ENCODE peak calls at places on chromosomes 7 and 10, in four cellular contexts. F, I, M and G are unnamed samples.
A peak's percentile ranks its signal among the peaks of the same experiment; 100 is the strongest.

GRCh38 chr7:157477550-157478212 is 140.9 kb downstream of the DNAJB6 start:
- DNase-seq in M (no peak), F (no peak), I (no peak), G (no peak)

GRCh38 chr10:232878-233277 is 97.6 kb downstream of the ZMYND11 start:
- DNase-seq in M (no peak), I (no peak), F (no peak), G (no peak)

GRCh38 chr10:100562806-100563293 is 27.1 kb downstream of the HIF1AN start:
- DNase-seq in I (no peak), F (peak; percentile 71), M (no peak), G (no peak)

GRCh38 chr7:108000875-108001758 is 1.8 kb downstream of the LAMB1 start:
- DNase-seq in M (no peak), I (peak; percentile 51), F (peak; percentile 77), G (no peak)

GRCh38 chr7:137245186-137245585 is 98.3 kb downstream of the PTN start:
- DNase-seq in I (no peak), F (no peak), M (no peak), G (no peak)

GRCh38 chr10:30755474-30755873 is 125.9 kb upstream of the LYZL2 start:
- DNase-seq in M (peak; percentile 87), I (no peak), F (no peak), G (no peak)

GRCh38 chr7:46990761-46991160 is 591.1 kb downstream of the TNS3 start:
- DNase-seq in M (no peak), I (no peak), F (no peak), G (no peak)

GRCh38 chr10:4498763-4499251 is 327.2 kb upstream of the AKR1E2 start:
- DNase-seq in M (peak; percentile 90), F (no peak), I (no peak), G (peak; percentile 88)

GRCh38 chr10:110461530-110461929 is 36.2 kb upstream of the DUSP5 start:
- DNase-seq in F (no peak), I (no peak), M (no peak), G (no peak)

GRCh38 chr7:126210707-126211106 is 1042.0 kb downstream of the GRM8 start:
- DNase-seq in M (no peak), I (no peak), F (no peak), G (no peak)

GRCh38 chr7:148925836-148926235 is 41.7 kb upstream of the EZH2 start:
- DNase-seq in I (no peak), M (no peak), F (no peak), G (no peak)

GRCh38 chr10:14554091-14554842 is 220.4 kb downstream of the FAM107B start:
- DNase-seq in M (no peak), I (no peak), F (no peak), G (no peak)

GRCh38 chr7:55517191-55517633 is 55.1 kb downstream of the VOPP1 start:
- DNase-seq in I (no peak), F (no peak), M (no peak), G (no peak)

GRCh38 chr10:47257396-47258120 is 42.4 kb upstream of the GDF10 start:
- DNase-seq in I (no peak), M (no peak), F (no peak), G (no peak)

DNA sequence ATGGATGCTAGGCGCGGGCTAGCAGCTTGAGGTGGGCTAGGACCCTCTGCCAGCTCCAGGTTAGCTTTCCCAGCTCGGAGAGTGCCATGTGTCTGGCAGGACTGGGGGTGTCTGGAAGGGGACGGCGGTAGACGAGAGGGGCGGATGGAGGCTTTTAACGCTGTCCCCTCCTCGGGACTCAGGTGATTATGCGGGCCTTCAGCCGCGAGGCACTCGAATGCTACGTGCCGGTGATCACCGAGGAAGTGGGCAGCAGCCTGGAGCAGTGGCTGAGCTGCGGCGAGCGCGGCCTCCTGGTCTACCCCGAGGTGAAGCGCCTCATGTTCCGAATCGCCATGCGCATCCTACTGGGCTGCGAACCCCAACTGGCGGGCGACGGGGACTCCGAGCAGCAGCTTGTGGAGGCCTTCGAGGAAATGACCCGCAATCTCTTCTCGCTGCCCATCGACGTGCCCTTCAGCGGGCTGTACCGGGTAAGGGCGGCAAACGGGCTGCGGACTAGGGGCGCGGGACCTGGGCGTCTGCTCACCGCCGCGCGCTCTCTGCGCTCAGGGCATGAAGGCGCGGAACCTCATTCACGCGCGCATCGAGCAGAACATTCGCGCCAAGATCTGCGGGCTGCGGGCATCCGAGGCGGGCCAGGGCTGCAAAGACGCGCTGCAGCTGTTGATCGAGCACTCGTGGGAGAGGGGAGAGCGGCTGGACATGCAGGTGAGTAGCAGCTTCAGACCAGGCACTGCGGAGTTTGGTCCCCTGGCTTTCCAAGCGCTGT is 1.1 kb downstream of the CYP26A1 start:
- DNase-seq in I (no peak), F (peak; percentile 66), M (no peak), G (no peak)
- H3K4me3 ChIP-seq in I (no peak overlapping the region), F (peak overlapping the region; percentile 66), M (no peak overlapping the region), G (no peak overlapping the region)

DNA sequence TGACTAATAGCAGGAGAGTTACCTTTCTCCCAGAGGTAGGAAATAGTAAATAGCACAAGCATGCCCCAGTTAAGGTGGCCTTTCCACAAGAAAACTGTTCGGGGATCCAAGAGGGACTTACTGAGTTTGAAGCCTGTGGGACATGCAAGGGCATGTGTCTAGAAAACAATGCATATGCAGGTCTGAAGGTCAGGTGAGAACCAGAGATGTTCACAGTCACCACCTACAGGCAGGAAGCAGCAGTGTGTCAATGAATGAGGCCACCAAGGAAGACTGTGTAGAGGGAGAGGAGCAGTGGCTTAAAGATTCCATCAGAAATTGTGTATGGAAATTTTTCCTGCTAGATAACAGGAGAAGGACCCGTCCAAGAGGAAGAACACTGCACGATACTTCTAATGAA is 66.0 kb downstream of the CALD1 start:
- DNase-seq in F (no peak), M (no peak), I (no peak), G (no peak)
- TF ChIP-seq CTCF in F (no peak), M (peak; percentile 31), I (peak; percentile 3), G (peak; percentile 4)

GRCh38 chr7:117014673-117015133 is 61.4 kb downstream of the ST7 start:
- DNase-seq in M (no peak), F (peak; percentile 11), I (peak; percentile 36), G (no peak)

GRCh38 chr7:117012284-117013174 is 59.2 kb downstream of the ST7 start:
- DNase-seq in F (peak; percentile 42), I (no peak), M (no peak), G (no peak)

GRCh38 chr7:117011419-117012260 is 58.3 kb downstream of the ST7 start:
- DNase-seq in M (no peak), F (no peak), I (no peak), G (no peak)

GRCh38 chr7:117015258-117016184 is 62.2 kb downstream of the ST7 start:
- DNase-seq in M (no peak), F (no peak), I (no peak), G (no peak)

GRCh38 chr7:117014099-117014656 is 60.9 kb downstream of the ST7 start:
- DNase-seq in F (no peak), I (no peak), M (no peak), G (no peak)
- H3K4me3 ChIP-seq in F (no peak overlapping the region), I (no peak overlapping the region), M (no peak overlapping the region), G (no peak overlapping the region)

DNA sequence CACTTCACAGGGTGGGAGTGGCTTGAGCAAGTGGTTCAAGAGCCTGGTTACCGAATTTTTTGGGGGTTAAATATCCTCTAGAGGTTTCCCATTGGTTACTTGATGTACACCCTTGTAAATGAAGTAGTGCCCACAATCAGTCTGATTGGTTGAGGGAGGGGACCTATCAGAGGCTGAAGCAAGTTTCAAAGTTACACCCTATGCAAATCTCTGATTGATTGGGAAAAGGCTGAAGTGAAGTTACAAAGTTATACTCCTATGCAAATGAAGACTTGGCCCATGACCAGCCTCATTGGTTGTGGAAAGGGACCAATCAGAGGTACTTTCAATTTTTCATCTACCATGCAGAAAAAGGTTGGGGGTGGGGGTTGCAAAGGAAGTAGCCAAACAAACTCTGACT is 34.7 kb downstream of the UBE2D4 start:
- DNase-seq in M (no peak), F (no peak), I (no peak), G (no peak)
- TF ChIP-seq CTCF in M (no peak), F (no peak), I (no peak), G (no peak)

GRCh38 chr10:33376976-33377657 is 42.6 kb upstream of the NRP1 start:
- DNase-seq in F (no peak), M (peak; percentile 38), I (no peak), G (no peak)
- H3K4me3 ChIP-seq in F (no peak overlapping the region), M (no peak overlapping the region), I (no peak overlapping the region), G (peak overlapping the region; percentile 13)

GRCh38 chr10:62248465-62248864 is 20.2 kb downstream of the RTKN2 start:
- DNase-seq in I (no peak), F (no peak), M (no peak), G (no peak)
- TF ChIP-seq CTCF in I (no peak), F (peak; percentile 22), M (peak; percentile 32), G (peak; percentile 16)

GRCh38 chr7:45203947-45204445 is 46.4 kb downstream of the RAMP3 start:
- DNase-seq in F (no peak), M (peak; percentile 12), I (no peak), G (no peak)
- H3K4me3 ChIP-seq in F (no peak overlapping the region), M (peak overlapping the region; percentile 4), I (no peak overlapping the region), G (no peak overlapping the region)

DNA sequence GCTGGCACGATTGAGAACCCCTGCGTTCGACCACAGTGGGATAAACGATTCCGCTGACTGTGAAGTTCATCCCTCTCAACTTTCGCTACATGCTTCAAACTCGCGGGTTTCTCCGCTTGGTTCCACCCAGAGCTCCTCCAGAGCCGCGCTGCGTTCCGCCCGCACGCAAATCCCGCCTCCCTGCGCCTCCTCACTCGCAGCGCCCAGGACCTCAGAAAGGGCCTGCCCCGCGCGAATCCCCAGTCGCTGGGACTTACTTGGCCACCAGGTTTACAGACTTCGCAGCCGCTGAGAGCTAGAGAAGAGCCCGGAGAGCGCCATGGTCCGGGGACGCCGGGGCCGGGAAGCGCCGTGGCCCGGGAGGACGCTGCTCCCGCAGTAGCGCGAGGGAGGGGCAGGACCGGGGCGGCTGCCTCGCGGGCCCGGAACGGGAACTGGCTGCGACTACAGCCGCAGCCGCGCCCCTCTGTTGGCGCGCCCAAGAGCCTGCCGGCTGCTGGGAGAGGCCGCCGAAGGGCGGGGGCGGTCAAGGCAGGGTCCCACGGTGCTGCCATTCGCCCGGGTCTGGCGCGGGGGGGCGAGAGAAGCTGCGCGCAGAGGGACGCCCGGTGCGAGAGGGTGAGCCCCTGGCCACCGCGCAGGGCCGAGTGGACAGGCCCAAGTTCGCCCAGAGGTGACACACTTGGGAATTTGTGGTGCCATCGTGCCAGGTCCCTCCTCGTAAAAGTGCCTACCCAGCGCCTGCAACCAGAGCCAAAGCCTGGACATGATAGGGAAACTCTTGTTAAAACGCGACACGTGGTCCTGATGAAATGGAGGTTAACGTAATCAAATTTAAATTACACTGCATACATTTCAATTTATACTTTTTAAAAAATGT is at the start of gene NOD1:
- DNase-seq in M (no peak), I (peak; percentile 66), F (peak; percentile 87), G (no peak)
- TF ChIP-seq CTCF in M (peak; percentile 6), I (peak; percentile 12), F (peak; percentile 28), G (no peak)

GRCh38 chr10:34161948-34162347 is 653.1 kb downstream of the PARD3 start:
- DNase-seq in F (no peak), I (no peak), M (no peak), G (no peak)

GRCh38 chr10:34164029-34164428 is 651.1 kb downstream of the PARD3 start:
- DNase-seq in M (no peak), I (no peak), F (no peak), G (no peak)

GRCh38 chr10:34163075-34163905 is 651.8 kb downstream of the PARD3 start:
- DNase-seq in F (no peak), M (no peak), I (no peak), G (no peak)

GRCh38 chr10:34157501-34157900 is 657.6 kb downstream of the PARD3 start:
- DNase-seq in M (no peak), I (no peak), F (no peak), G (no peak)

GRCh38 chr10:34160595-34160994 is 654.5 kb downstream of the PARD3 start:
- DNase-seq in F (no peak), M (no peak), I (no peak), G (no peak)
- H3K4me3 ChIP-seq in F (no peak overlapping the region), M (no peak overlapping the region), I (no peak overlapping the region), G (no peak overlapping the region)

GRCh38 chr7:151091431-151091830 is 5.2 kb downstream of the AGAP3 start:
- DNase-seq in I (no peak), F (peak; percentile 70), M (no peak), G (no peak)
- TF ChIP-seq CTCF in I (no peak), F (peak; percentile 68), M (peak; percentile 67), G (peak; percentile 57)